ENCODE peak calls at places on chromosomes 3 and 15, in five cellular contexts. One of them, this sample, is unnamed.

GRCh38 chr3:136142592-136142991 is 53.5 kb downstream of the MSL2 start:
- DNase-seq in GM23248: peak
- DNase-seq in hepatocyte: peak
- DNase-seq in MM.1S: no peak
- DNase-seq in HCT116: peak
- DNase-seq in this sample: peak

GRCh38 chr3:108548304-108548703 is 37.9 kb upstream of the MYH15 start:
- DNase-seq in GM23248: peak
- DNase-seq in hepatocyte: no peak
- DNase-seq in MM.1S: no peak
- DNase-seq in HCT116: no peak
- DNase-seq in this sample: no peak

GRCh38 chr15:56342653-56343052 is 22.6 kb upstream of the TEX9 start:
- DNase-seq in GM23248: no peak
- DNase-seq in hepatocyte: no peak
- DNase-seq in MM.1S: no peak
- DNase-seq in HCT116: no peak
- DNase-seq in this sample: no peak

GRCh38 chr15:60299452-60300047 is 98.2 kb downstream of the ANXA2 start:
- DNase-seq in GM23248: peak
- DNase-seq in hepatocyte: peak
- DNase-seq in MM.1S: no peak
- DNase-seq in HCT116: peak
- DNase-seq in this sample: no peak

GRCh38 chr3:8869613-8870012 is 93.7 kb downstream of the RAD18 start:
- DNase-seq in GM23248: peak
- DNase-seq in hepatocyte: peak
- DNase-seq in MM.1S: no peak
- DNase-seq in HCT116: peak
- DNase-seq in this sample: no peak

GRCh38 chr3:124522226-124522625 is 208.0 kb upstream of the UMPS start:
- DNase-seq in GM23248: no peak
- DNase-seq in hepatocyte: no peak
- DNase-seq in MM.1S: no peak
- DNase-seq in HCT116: no peak
- DNase-seq in this sample: no peak

GRCh38 chr3:179956416-179956830 is 80.3 kb downstream of the PEX5L start:
- DNase-seq in GM23248: no peak
- DNase-seq in hepatocyte: no peak
- DNase-seq in MM.1S: peak
- DNase-seq in HCT116: no peak
- DNase-seq in this sample: peak

GRCh38 chr15:28125673-28126651 is 26.8 kb upstream of the OCA2 start:
- DNase-seq in GM23248: peak
- DNase-seq in hepatocyte: peak
- DNase-seq in MM.1S: peak
- DNase-seq in HCT116: peak
- DNase-seq in this sample: peak

DNA sequence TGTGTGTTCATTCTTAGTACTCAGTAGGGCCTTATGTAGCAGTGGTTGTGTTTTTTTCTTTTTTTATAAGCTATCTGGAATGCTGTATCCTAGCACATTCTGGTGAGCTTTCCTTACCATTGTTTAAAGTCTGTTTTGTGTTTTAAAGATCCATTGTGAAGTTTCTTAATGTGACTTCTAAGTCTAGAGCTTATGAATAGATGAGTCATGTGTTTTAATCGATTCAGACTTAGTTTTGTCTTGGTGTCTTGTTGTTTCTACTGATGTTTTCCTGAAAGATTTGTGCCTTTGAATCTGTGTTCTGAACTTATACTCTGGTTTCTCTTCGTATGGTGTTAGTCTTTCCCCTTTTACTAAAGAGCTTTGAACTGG is 24.5 kb downstream of the AKAP13 start:
- DNase-seq in GM23248: peak
- DNase-seq in hepatocyte: no peak
- DNase-seq in MM.1S: no peak
- DNase-seq in HCT116: no peak
- DNase-seq in this sample: no peak
- H3K4me2 ChIP-seq in GM23248: peak
- H3K4me2 ChIP-seq in hepatocyte: peak
- H3K4me2 ChIP-seq in MM.1S: no peak
- H3K4me2 ChIP-seq in HCT116: peak
- H3K4me2 ChIP-seq in this sample: peak

GRCh38 chr15:90402806-90403205 is 14.8 kb downstream of the IQGAP1 start:
- DNase-seq in GM23248: peak
- DNase-seq in hepatocyte: no peak
- DNase-seq in MM.1S: no peak
- DNase-seq in HCT116: no peak
- DNase-seq in this sample: no peak
- H3K4me2 ChIP-seq in GM23248: peak
- H3K4me2 ChIP-seq in hepatocyte: peak
- H3K4me2 ChIP-seq in MM.1S: no peak
- H3K4me2 ChIP-seq in HCT116: peak
- H3K4me2 ChIP-seq in this sample: no peak

DNA sequence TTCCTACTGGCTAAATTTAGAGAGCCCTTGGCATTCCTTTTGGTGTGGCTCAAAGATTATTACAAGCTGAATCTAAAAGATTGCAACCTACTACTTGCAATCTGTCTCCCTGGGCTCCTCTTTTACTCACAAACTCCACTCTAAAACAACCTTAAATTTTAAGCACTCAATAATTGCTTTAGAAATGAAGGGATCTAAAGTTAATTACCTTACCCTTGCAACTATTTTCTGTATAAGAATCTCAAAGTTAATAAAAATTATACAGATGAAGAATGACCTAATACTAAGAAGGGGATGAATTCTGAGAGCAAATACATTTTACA is 60.2 kb downstream of the ESYT3 start:
- DNase-seq in GM23248: no peak
- DNase-seq in hepatocyte: no peak
- DNase-seq in MM.1S: no peak
- DNase-seq in HCT116: no peak
- DNase-seq in this sample: no peak
- H3K4me2 ChIP-seq in GM23248: peak
- H3K4me2 ChIP-seq in hepatocyte: no peak
- H3K4me2 ChIP-seq in MM.1S: no peak
- H3K4me2 ChIP-seq in HCT116: no peak
- H3K4me2 ChIP-seq in this sample: no peak

DNA sequence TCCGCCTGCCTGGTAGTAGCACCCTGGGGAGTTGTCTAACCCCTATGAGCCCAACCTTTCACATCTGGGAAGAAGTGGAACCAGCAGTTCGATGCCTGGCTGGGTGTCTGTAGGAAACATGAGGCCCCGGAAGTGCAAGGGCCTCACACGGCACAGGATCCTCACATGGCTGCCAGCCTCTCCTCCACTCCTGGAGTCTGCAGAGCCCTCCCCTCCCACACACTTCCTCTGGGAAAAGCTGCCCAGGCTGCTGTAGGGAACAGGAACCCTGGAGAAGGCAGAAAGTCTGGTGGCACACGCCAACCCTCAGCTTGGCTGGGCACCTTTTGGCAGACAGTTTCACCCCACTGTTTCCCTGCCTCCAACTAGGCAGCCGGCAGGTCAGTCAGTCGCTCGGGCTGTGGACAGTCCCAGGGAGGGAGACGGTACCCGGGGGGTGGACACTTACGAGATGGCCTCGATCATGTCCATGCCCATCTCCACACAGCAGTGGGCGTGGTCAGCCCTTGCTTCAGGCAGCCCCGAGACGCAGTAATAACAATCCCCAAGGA is 118.4 kb downstream of the ADCY5 start:
- DNase-seq in GM23248: no peak
- DNase-seq in hepatocyte: no peak
- DNase-seq in MM.1S: no peak
- DNase-seq in HCT116: no peak
- DNase-seq in this sample: no peak
- H3K4me2 ChIP-seq in GM23248: no peak
- H3K4me2 ChIP-seq in hepatocyte: no peak
- H3K4me2 ChIP-seq in MM.1S: no peak
- H3K4me2 ChIP-seq in HCT116: no peak
- H3K4me2 ChIP-seq in this sample: no peak

DNA sequence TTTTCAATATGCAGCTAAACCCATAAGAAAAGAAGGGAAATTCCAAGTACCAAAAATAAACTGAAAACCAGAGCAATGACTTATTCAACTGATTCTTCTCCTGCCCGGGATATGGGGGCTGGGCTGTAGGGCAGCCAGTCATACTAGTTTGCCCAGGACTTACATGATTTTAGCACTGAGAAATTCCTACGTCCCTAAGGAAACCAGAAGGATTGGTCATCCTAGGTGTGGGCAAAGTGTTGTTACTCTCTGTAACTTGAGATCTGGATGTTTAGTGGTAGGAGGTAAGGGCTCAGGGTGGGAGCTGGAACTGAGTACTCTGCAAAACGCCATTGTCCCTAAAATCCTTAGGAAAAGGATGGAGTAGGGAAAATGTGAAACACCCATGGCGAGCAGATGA is 1.2 kb upstream of the DAZL start:
- DNase-seq in GM23248: peak
- DNase-seq in hepatocyte: no peak
- DNase-seq in MM.1S: no peak
- DNase-seq in HCT116: no peak
- DNase-seq in this sample: no peak
- H3K4me2 ChIP-seq in GM23248: no peak
- H3K4me2 ChIP-seq in hepatocyte: no peak
- H3K4me2 ChIP-seq in MM.1S: no peak
- H3K4me2 ChIP-seq in HCT116: no peak
- H3K4me2 ChIP-seq in this sample: no peak

GRCh38 chr15:50463423-50464358 is 39.5 kb downstream of the USP8 start:
- DNase-seq in GM23248: peak
- DNase-seq in hepatocyte: no peak
- DNase-seq in MM.1S: no peak
- DNase-seq in HCT116: no peak
- DNase-seq in this sample: no peak
- H3K4me2 ChIP-seq in GM23248: no peak
- H3K4me2 ChIP-seq in hepatocyte: no peak
- H3K4me2 ChIP-seq in MM.1S: no peak
- H3K4me2 ChIP-seq in HCT116: no peak
- H3K4me2 ChIP-seq in this sample: no peak

DNA sequence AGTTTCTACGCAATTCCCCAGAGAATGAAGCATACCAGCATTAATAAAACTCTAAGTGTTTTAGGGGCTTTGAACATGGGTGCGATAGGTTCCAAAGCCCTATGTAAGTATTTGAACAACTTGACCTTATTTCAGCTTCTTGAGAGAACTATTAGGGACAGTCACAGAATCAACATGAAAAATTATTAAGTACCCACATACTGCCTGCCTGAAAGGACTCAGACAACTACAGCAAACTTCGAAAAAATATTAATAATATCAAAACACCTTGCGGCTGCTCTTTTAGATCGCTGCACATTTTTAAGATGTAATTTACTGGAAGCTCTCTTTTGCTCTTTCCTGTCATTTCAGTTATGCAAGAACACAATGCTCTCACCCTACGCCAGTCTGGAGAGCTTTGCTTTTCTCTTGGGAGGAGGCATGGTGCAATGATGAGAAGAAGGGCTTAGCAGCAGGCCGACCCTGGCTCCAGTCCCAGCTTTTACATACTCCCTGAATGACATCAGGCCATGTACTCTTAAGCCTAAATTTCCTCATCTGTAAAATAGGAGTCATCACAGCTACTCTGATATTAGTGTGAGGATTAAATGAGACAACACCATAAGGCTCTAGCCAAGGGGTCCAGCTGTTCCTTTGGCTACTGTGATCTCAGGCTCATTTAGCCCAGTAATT is 640.7 kb downstream of the FHIT start:
- DNase-seq in GM23248: peak
- DNase-seq in hepatocyte: peak
- DNase-seq in MM.1S: no peak
- DNase-seq in HCT116: no peak
- DNase-seq in this sample: no peak
- H3K4me2 ChIP-seq in GM23248: peak
- H3K4me2 ChIP-seq in hepatocyte: peak
- H3K4me2 ChIP-seq in MM.1S: no peak
- H3K4me2 ChIP-seq in HCT116: no peak
- H3K4me2 ChIP-seq in this sample: no peak